ENCODE peak calls at places on chromosomes 4 and X, in eight cellular contexts. One of them, this sample, is unnamed.

GRCh38 chrX:30308263-30309138 is 689 bp downstream of the NR0B1 start:
- DNase-seq in OCI-LY7: no peak
- DNase-seq in GM23248: peak
- DNase-seq in HCT116: no peak
- DNase-seq in SK-N-SH: peak
- DNase-seq in PC-3: no peak
- DNase-seq in MM.1S: no peak
- DNase-seq in GM23338: peak
- DNase-seq in this sample: peak

GRCh38 chrX:38305971-38306370 is 21.3 kb downstream of the RPGR start:
- DNase-seq in OCI-LY7: no peak
- DNase-seq in GM23248: no peak
- DNase-seq in HCT116: no peak
- DNase-seq in SK-N-SH: no peak
- DNase-seq in PC-3: no peak
- DNase-seq in MM.1S: no peak
- DNase-seq in GM23338: no peak
- DNase-seq in this sample: no peak

GRCh38 chr4:94410678-94411206 is 41.0 kb upstream of the PDLIM5 start:
- DNase-seq in OCI-LY7: no peak
- DNase-seq in GM23248: peak
- DNase-seq in HCT116: no peak
- DNase-seq in SK-N-SH: no peak
- DNase-seq in PC-3: peak
- DNase-seq in MM.1S: no peak
- DNase-seq in GM23338: no peak
- DNase-seq in this sample: no peak

GRCh38 chrX:151510203-151510602 is 53.3 kb upstream of the PASD1 start:
- DNase-seq in OCI-LY7: no peak
- DNase-seq in GM23248: no peak
- DNase-seq in HCT116: no peak
- DNase-seq in SK-N-SH: no peak
- DNase-seq in PC-3: no peak
- DNase-seq in MM.1S: no peak
- DNase-seq in GM23338: no peak
- DNase-seq in this sample: no peak

GRCh38 chrX:109879991-109880390 is 122.9 kb upstream of the TMEM164 start:
- DNase-seq in OCI-LY7: no peak
- DNase-seq in GM23248: no peak
- DNase-seq in HCT116: no peak
- DNase-seq in SK-N-SH: no peak
- DNase-seq in PC-3: no peak
- DNase-seq in MM.1S: no peak
- DNase-seq in GM23338: no peak
- DNase-seq in this sample: no peak

GRCh38 chr4:168605411-168605810 is 108.6 kb downstream of the PALLD start:
- DNase-seq in OCI-LY7: no peak
- DNase-seq in GM23248: peak
- DNase-seq in HCT116: no peak
- DNase-seq in SK-N-SH: no peak
- DNase-seq in PC-3: peak
- DNase-seq in MM.1S: no peak
- DNase-seq in GM23338: no peak
- DNase-seq in this sample: peak

GRCh38 chr4:62618042-62618441 is 1417.9 kb downstream of the ADGRL3 start:
- DNase-seq in OCI-LY7: no peak
- DNase-seq in GM23248: no peak
- DNase-seq in HCT116: no peak
- DNase-seq in SK-N-SH: no peak
- DNase-seq in PC-3: no peak
- DNase-seq in MM.1S: peak
- DNase-seq in GM23338: no peak
- DNase-seq in this sample: no peak

GRCh38 chr4:79551555-79551954 is 143.5 kb upstream of the GK2 start:
- DNase-seq in OCI-LY7: no peak
- DNase-seq in GM23248: no peak
- DNase-seq in HCT116: no peak
- DNase-seq in SK-N-SH: no peak
- DNase-seq in PC-3: no peak
- DNase-seq in MM.1S: no peak
- DNase-seq in GM23338: no peak
- DNase-seq in this sample: no peak

GRCh38 chr4:24370421-24370820 is 213.9 kb downstream of the DHX15 start:
- DNase-seq in OCI-LY7: no peak
- DNase-seq in GM23248: no peak
- DNase-seq in HCT116: no peak
- DNase-seq in SK-N-SH: no peak
- DNase-seq in PC-3: no peak
- DNase-seq in MM.1S: no peak
- DNase-seq in GM23338: no peak
- DNase-seq in this sample: no peak

GRCh38 chr4:76011018-76011670 is 3.8 kb upstream of the CXCL9 start:
- DNase-seq in OCI-LY7: no peak
- DNase-seq in GM23248: no peak
- DNase-seq in HCT116: no peak
- DNase-seq in SK-N-SH: no peak
- DNase-seq in PC-3: no peak
- DNase-seq in MM.1S: no peak
- DNase-seq in GM23338: no peak
- DNase-seq in this sample: no peak

GRCh38 chrX:39857780-39858179 is 240.0 kb downstream of the BCOR start:
- DNase-seq in OCI-LY7: no peak
- DNase-seq in GM23248: no peak
- DNase-seq in HCT116: no peak
- DNase-seq in SK-N-SH: no peak
- DNase-seq in PC-3: peak
- DNase-seq in MM.1S: no peak
- DNase-seq in GM23338: no peak
- DNase-seq in this sample: no peak

GRCh38 chr4:169909479-169909878 is 116.7 kb downstream of the MFAP3L start:
- DNase-seq in OCI-LY7: no peak
- DNase-seq in GM23248: no peak
- DNase-seq in HCT116: no peak
- DNase-seq in SK-N-SH: no peak
- DNase-seq in PC-3: no peak
- DNase-seq in MM.1S: no peak
- DNase-seq in GM23338: no peak
- DNase-seq in this sample: no peak

GRCh38 chr4:95547708-95548471 is 883 bp downstream of the UNC5C start:
- DNase-seq in OCI-LY7: no peak
- DNase-seq in GM23248: peak
- DNase-seq in HCT116: no peak
- DNase-seq in SK-N-SH: no peak
- DNase-seq in PC-3: peak
- DNase-seq in MM.1S: no peak
- DNase-seq in GM23338: peak
- DNase-seq in this sample: peak

GRCh38 chr4:99461623-99462401 is 26.7 kb upstream of the ADH7 start:
- DNase-seq in OCI-LY7: no peak
- DNase-seq in GM23248: no peak
- DNase-seq in HCT116: no peak
- DNase-seq in SK-N-SH: no peak
- DNase-seq in PC-3: no peak
- DNase-seq in MM.1S: no peak
- DNase-seq in GM23338: no peak
- DNase-seq in this sample: no peak

GRCh38 chr4:99458911-99459447 is 23.8 kb upstream of the ADH7 start:
- DNase-seq in OCI-LY7: no peak
- DNase-seq in GM23248: no peak
- DNase-seq in HCT116: no peak
- DNase-seq in SK-N-SH: no peak
- DNase-seq in PC-3: peak
- DNase-seq in MM.1S: no peak
- DNase-seq in GM23338: peak
- DNase-seq in this sample: no peak

GRCh38 chr4:99457270-99457669 is 22.1 kb upstream of the ADH7 start:
- DNase-seq in OCI-LY7: no peak
- DNase-seq in GM23248: no peak
- DNase-seq in HCT116: no peak
- DNase-seq in SK-N-SH: no peak
- DNase-seq in PC-3: no peak
- DNase-seq in MM.1S: no peak
- DNase-seq in GM23338: no peak
- DNase-seq in this sample: peak

GRCh38 chr4:99457676-99458075 is 22.5 kb upstream of the ADH7 start:
- DNase-seq in OCI-LY7: no peak
- DNase-seq in GM23248: no peak
- DNase-seq in HCT116: no peak
- DNase-seq in SK-N-SH: no peak
- DNase-seq in PC-3: no peak
- DNase-seq in MM.1S: no peak
- DNase-seq in GM23338: peak
- DNase-seq in this sample: no peak

DNA sequence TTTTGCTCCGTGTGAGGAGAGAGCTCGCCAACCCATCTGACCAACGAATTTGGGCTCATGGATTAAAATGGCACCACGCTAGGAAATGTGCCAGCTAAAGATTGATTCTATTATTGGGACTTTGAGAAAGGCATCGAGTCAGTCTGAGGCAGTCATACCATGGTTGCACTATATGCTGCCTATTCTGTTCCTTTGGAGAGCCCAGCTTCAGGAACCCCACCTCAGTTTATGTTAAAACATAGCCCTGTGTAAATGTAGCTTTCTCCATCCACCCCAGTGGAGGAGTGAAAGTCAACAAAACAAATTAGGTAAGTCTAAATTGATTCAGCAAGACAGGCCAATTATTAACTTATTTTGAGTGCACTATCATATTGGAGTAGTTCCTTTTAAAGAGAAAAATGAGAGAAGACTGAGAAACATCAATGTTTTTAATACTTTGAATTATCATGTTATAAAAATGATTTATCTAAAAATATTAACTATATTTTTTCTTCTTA is 24.5 kb upstream of the ADH7 start:
- DNase-seq in OCI-LY7: no peak
- DNase-seq in GM23248: no peak
- DNase-seq in HCT116: no peak
- DNase-seq in SK-N-SH: no peak
- DNase-seq in PC-3: no peak
- DNase-seq in MM.1S: no peak
- DNase-seq in GM23338: no peak
- DNase-seq in this sample: no peak
- TF ChIP-seq EZH2phosphoT487 in OCI-LY7: no peak
- TF ChIP-seq EZH2phosphoT487 in GM23248: no peak
- TF ChIP-seq EZH2phosphoT487 in HCT116: no peak
- TF ChIP-seq EZH2phosphoT487 in SK-N-SH: no peak
- TF ChIP-seq EZH2phosphoT487 in PC-3: no peak
- TF ChIP-seq EZH2phosphoT487 in MM.1S: no peak
- TF ChIP-seq EZH2phosphoT487 in GM23338: no peak
- TF ChIP-seq EZH2phosphoT487 in this sample: no peak

GRCh38 chrX:46198858-46199257 is 346.4 kb downstream of the ZNF674 start:
- DNase-seq in OCI-LY7: no peak
- DNase-seq in GM23248: no peak
- DNase-seq in HCT116: no peak
- DNase-seq in SK-N-SH: no peak
- DNase-seq in PC-3: peak
- DNase-seq in MM.1S: no peak
- DNase-seq in GM23338: no peak
- DNase-seq in this sample: no peak
- TF ChIP-seq EZH2phosphoT487 in OCI-LY7: no peak
- TF ChIP-seq EZH2phosphoT487 in GM23248: no peak
- TF ChIP-seq EZH2phosphoT487 in HCT116: no peak
- TF ChIP-seq EZH2phosphoT487 in SK-N-SH: no peak
- TF ChIP-seq EZH2phosphoT487 in PC-3: no peak
- TF ChIP-seq EZH2phosphoT487 in MM.1S: no peak
- TF ChIP-seq EZH2phosphoT487 in GM23338: no peak
- TF ChIP-seq EZH2phosphoT487 in this sample: no peak

GRCh38 chr4:163398238-163398637 is 54.5 kb downstream of the NPY5R start:
- DNase-seq in OCI-LY7: no peak
- DNase-seq in GM23248: no peak
- DNase-seq in HCT116: no peak
- DNase-seq in SK-N-SH: no peak
- DNase-seq in PC-3: no peak
- DNase-seq in MM.1S: no peak
- DNase-seq in GM23338: no peak
- DNase-seq in this sample: no peak
- TF ChIP-seq EZH2phosphoT487 in OCI-LY7: no peak
- TF ChIP-seq EZH2phosphoT487 in GM23248: no peak
- TF ChIP-seq EZH2phosphoT487 in HCT116: no peak
- TF ChIP-seq EZH2phosphoT487 in SK-N-SH: no peak
- TF ChIP-seq EZH2phosphoT487 in PC-3: no peak
- TF ChIP-seq EZH2phosphoT487 in MM.1S: no peak
- TF ChIP-seq EZH2phosphoT487 in GM23338: no peak
- TF ChIP-seq EZH2phosphoT487 in this sample: no peak

GRCh38 chr4:38490753-38491446 is 173.1 kb upstream of the KLF3 start:
- DNase-seq in OCI-LY7: no peak
- DNase-seq in GM23248: no peak
- DNase-seq in HCT116: no peak
- DNase-seq in SK-N-SH: no peak
- DNase-seq in PC-3: no peak
- DNase-seq in MM.1S: no peak
- DNase-seq in GM23338: no peak
- DNase-seq in this sample: no peak

GRCh38 chr4:38493068-38493467 is 170.9 kb upstream of the KLF3 start:
- DNase-seq in OCI-LY7: no peak
- DNase-seq in GM23248: no peak
- DNase-seq in HCT116: no peak
- DNase-seq in SK-N-SH: no peak
- DNase-seq in PC-3: no peak
- DNase-seq in MM.1S: no peak
- DNase-seq in GM23338: no peak
- DNase-seq in this sample: no peak

GRCh38 chr4:38491854-38492478 is 172.0 kb upstream of the KLF3 start:
- DNase-seq in OCI-LY7: no peak
- DNase-seq in GM23248: no peak
- DNase-seq in HCT116: no peak
- DNase-seq in SK-N-SH: no peak
- DNase-seq in PC-3: no peak
- DNase-seq in MM.1S: no peak
- DNase-seq in GM23338: no peak
- DNase-seq in this sample: no peak

GRCh38 chr4:38488891-38489861 is 174.8 kb upstream of the KLF3 start:
- DNase-seq in OCI-LY7: no peak
- DNase-seq in GM23248: peak
- DNase-seq in HCT116: no peak
- DNase-seq in SK-N-SH: no peak
- DNase-seq in PC-3: no peak
- DNase-seq in MM.1S: no peak
- DNase-seq in GM23338: peak
- DNase-seq in this sample: peak

DNA sequence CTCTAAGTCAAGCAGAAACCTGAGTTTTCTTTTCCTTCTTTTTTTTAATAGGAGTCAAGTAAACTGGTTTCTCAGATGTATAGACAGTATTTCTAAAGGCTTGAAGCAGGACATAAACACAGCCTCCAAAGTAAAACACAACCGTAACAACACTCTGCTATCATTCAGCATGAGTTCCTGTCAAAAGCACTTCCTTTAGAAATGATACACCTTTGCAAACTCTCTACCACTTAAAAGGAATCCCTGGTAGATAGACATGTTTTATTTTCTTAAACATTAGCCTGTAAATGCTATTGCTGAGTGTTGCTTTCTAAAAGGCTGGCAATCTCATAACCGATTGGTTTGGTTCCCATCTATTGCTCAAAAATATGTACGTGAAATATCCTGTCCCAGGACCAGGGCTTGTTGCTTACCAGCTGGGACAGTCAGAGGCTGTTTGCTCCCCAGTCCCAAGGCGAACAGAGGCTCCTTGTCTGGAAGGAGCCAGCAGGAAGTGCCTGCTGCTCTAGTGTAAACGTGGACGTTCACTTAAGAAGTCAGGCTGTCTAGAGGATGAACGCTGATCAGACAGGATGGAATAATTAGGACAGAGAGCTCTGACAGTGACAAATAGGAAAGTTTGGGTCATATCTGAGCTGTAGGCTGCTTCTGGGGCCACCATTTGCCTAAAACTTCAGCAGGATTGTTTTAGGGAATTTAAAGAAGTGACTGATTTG is 173.9 kb upstream of the KLF3 start:
- DNase-seq in OCI-LY7: no peak
- DNase-seq in GM23248: peak
- DNase-seq in HCT116: no peak
- DNase-seq in SK-N-SH: no peak
- DNase-seq in PC-3: peak
- DNase-seq in MM.1S: no peak
- DNase-seq in GM23338: peak
- DNase-seq in this sample: peak
- TF ChIP-seq EZH2phosphoT487 in OCI-LY7: no peak
- TF ChIP-seq EZH2phosphoT487 in GM23248: no peak
- TF ChIP-seq EZH2phosphoT487 in HCT116: no peak
- TF ChIP-seq EZH2phosphoT487 in SK-N-SH: no peak
- TF ChIP-seq EZH2phosphoT487 in PC-3: no peak
- TF ChIP-seq EZH2phosphoT487 in MM.1S: no peak
- TF ChIP-seq EZH2phosphoT487 in GM23338: no peak
- TF ChIP-seq EZH2phosphoT487 in this sample: no peak

This sample was measured in neural progenitor cell.